ENCODE peak calls at places on chromosome 4, in six cellular contexts. One of them, this sample, is unnamed.

GRCh38 chr4:16129336-16129735 is 45.5 kb upstream of the PROM1 start:
- DNase-seq in Kasumi-1: no peak
- DNase-seq in AG08395: no peak
- DNase-seq in H9: no peak
- DNase-seq in Daoy: no peak
- DNase-seq in sciatic nerve: no peak
- DNase-seq in this sample: no peak

GRCh38 chr4:112448211-112448745 is 67.7 kb downstream of the NEUROG2 start:
- DNase-seq in H9: no peak
- DNase-seq in sciatic nerve: no peak
- DNase-seq in Kasumi-1: no peak
- DNase-seq in AG08395: peak
- DNase-seq in Daoy: no peak
- DNase-seq in this sample: no peak

GRCh38 chr4:36712013-36712412 is 430.6 kb downstream of the DTHD1 start:
- DNase-seq in H9: no peak
- DNase-seq in AG08395: no peak
- DNase-seq in Kasumi-1: no peak
- DNase-seq in Daoy: no peak
- DNase-seq in sciatic nerve: no peak
- DNase-seq in this sample: no peak

GRCh38 chr4:143402776-143403550 is 66.3 kb downstream of the GAB1 start:
- DNase-seq in sciatic nerve: no peak
- DNase-seq in Kasumi-1: no peak
- DNase-seq in H9: no peak
- DNase-seq in Daoy: no peak
- DNase-seq in AG08395: peak
- DNase-seq in this sample: no peak

GRCh38 chr4:150181536-150181935 is 103.3 kb downstream of the DCLK2 start:
- DNase-seq in Kasumi-1: peak
- DNase-seq in AG08395: no peak
- DNase-seq in H9: no peak
- DNase-seq in Daoy: no peak
- DNase-seq in sciatic nerve: no peak
- DNase-seq in this sample: no peak

GRCh38 chr4:148214529-148215166 is 227.6 kb downstream of the NR3C2 start:
- DNase-seq in sciatic nerve: no peak
- DNase-seq in H9: no peak
- DNase-seq in Daoy: no peak
- DNase-seq in Kasumi-1: no peak
- DNase-seq in AG08395: peak
- DNase-seq in this sample: no peak

GRCh38 chr4:99209671-99210070 is 9.4 kb downstream of the ADH6 start:
- DNase-seq in H9: no peak
- DNase-seq in Daoy: no peak
- DNase-seq in AG08395: peak
- DNase-seq in sciatic nerve: no peak
- DNase-seq in Kasumi-1: no peak
- DNase-seq in this sample: no peak

GRCh38 chr4:1099270-1099669 is 14.1 kb downstream of the RNF212 start:
- DNase-seq in Kasumi-1: no peak
- DNase-seq in Daoy: no peak
- DNase-seq in AG08395: no peak
- DNase-seq in sciatic nerve: no peak
- DNase-seq in H9: peak
- DNase-seq in this sample: no peak

GRCh38 chr4:140626982-140627381 is 58.2 kb upstream of the UCP1 start:
- DNase-seq in H9: no peak
- DNase-seq in Daoy: no peak
- DNase-seq in AG08395: no peak
- DNase-seq in Kasumi-1: no peak
- DNase-seq in sciatic nerve: no peak
- DNase-seq in this sample: no peak

GRCh38 chr4:189771696-189772361 is 168.8 kb upstream of the FRG1 start:
- DNase-seq in sciatic nerve: no peak
- DNase-seq in Kasumi-1: no peak
- DNase-seq in H9: no peak
- DNase-seq in AG08395: no peak
- DNase-seq in Daoy: peak
- DNase-seq in this sample: no peak

GRCh38 chr4:7806080-7806630 is 133.5 kb downstream of the AFAP1 start:
- DNase-seq in sciatic nerve: peak
- DNase-seq in Daoy: no peak
- DNase-seq in AG08395: no peak
- DNase-seq in Kasumi-1: no peak
- DNase-seq in H9: peak
- DNase-seq in this sample: no peak

GRCh38 chr4:6349896-6350295 is 80.2 kb downstream of the WFS1 start:
- DNase-seq in Kasumi-1: no peak
- DNase-seq in sciatic nerve: no peak
- DNase-seq in H9: no peak
- DNase-seq in Daoy: no peak
- DNase-seq in AG08395: no peak
- DNase-seq in this sample: no peak

GRCh38 chr4:112604590-112604989 is 32.1 kb downstream of the ZGRF1 start:
- DNase-seq in sciatic nerve: no peak
- DNase-seq in Kasumi-1: peak
- DNase-seq in Daoy: peak
- DNase-seq in H9: no peak
- DNase-seq in AG08395: peak
- DNase-seq in this sample: peak

This sample was measured in T47D.